ENCODE peak calls at places on chromosomes 1 and 21, in six cellular contexts. One of them, this sample, is unnamed.

GRCh38 chr1:207811319-207811718 is 59.5 kb downstream of the CD46 start:
- DNase-seq in HL-60: no peak
- DNase-seq in heart right ventricle: no peak
- DNase-seq in foreskin fibroblast: no peak
- DNase-seq in B cell: no peak
- DNase-seq in stomach: no peak
- DNase-seq in this sample: peak

GRCh38 chr21:37071561-37072238 is 1.2 kb downstream of the PIGP start:
- DNase-seq in HL-60: no peak
- DNase-seq in foreskin fibroblast: peak
- DNase-seq in stomach: peak
- DNase-seq in heart right ventricle: peak
- DNase-seq in B cell: peak
- DNase-seq in this sample: no peak

GRCh38 chr21:41283211-41283818 is 33.3 kb upstream of the FAM3B start:
- DNase-seq in HL-60: peak
- DNase-seq in foreskin fibroblast: peak
- DNase-seq in heart right ventricle: no peak
- DNase-seq in stomach: peak
- DNase-seq in B cell: peak
- DNase-seq in this sample: no peak

GRCh38 chr1:201264072-201264471 is 19.2 kb upstream of the PKP1 start:
- DNase-seq in foreskin fibroblast: no peak
- DNase-seq in HL-60: no peak
- DNase-seq in B cell: no peak
- DNase-seq in heart right ventricle: no peak
- DNase-seq in stomach: peak
- DNase-seq in this sample: peak

GRCh38 chr1:154220970-154221814 is 437 bp downstream of the UBAP2L start:
- DNase-seq in foreskin fibroblast: peak
- DNase-seq in stomach: peak
- DNase-seq in HL-60: peak
- DNase-seq in heart right ventricle: peak
- DNase-seq in B cell: peak
- DNase-seq in this sample: peak

GRCh38 chr1:168531605-168532345 is 12.0 kb downstream of the XCL2 start:
- DNase-seq in foreskin fibroblast: no peak
- DNase-seq in B cell: no peak
- DNase-seq in stomach: no peak
- DNase-seq in heart right ventricle: no peak
- DNase-seq in HL-60: no peak
- DNase-seq in this sample: no peak

GRCh38 chr1:100972185-100972584 is 53.4 kb downstream of the DPH5 start:
- DNase-seq in B cell: no peak
- DNase-seq in heart right ventricle: no peak
- DNase-seq in stomach: no peak
- DNase-seq in foreskin fibroblast: no peak
- DNase-seq in HL-60: no peak
- DNase-seq in this sample: no peak

GRCh38 chr1:162388615-162389014 is 7.1 kb downstream of the C1orf226 start:
- DNase-seq in B cell: no peak
- DNase-seq in foreskin fibroblast: peak
- DNase-seq in stomach: no peak
- DNase-seq in HL-60: no peak
- DNase-seq in heart right ventricle: no peak
- DNase-seq in this sample: peak

GRCh38 chr1:201904579-201904978 is 15.9 kb downstream of the SHISA4 start:
- DNase-seq in HL-60: no peak
- DNase-seq in stomach: no peak
- DNase-seq in heart right ventricle: no peak
- DNase-seq in foreskin fibroblast: peak
- DNase-seq in B cell: no peak
- DNase-seq in this sample: no peak

GRCh38 chr1:210412240-210412639 is 83.5 kb downstream of the HHAT start:
- DNase-seq in foreskin fibroblast: no peak
- DNase-seq in stomach: no peak
- DNase-seq in HL-60: no peak
- DNase-seq in heart right ventricle: no peak
- DNase-seq in B cell: no peak
- DNase-seq in this sample: no peak

GRCh38 chr21:25561668-25562641 is 45.3 kb downstream of the MRPL39 start:
- DNase-seq in foreskin fibroblast: peak
- DNase-seq in heart right ventricle: peak
- DNase-seq in B cell: peak
- DNase-seq in HL-60: peak
- DNase-seq in stomach: peak
- DNase-seq in this sample: peak

GRCh38 chr1:207172321-207172720 is 68.3 kb downstream of the C4BPA start:
- DNase-seq in foreskin fibroblast: no peak
- DNase-seq in B cell: no peak
- DNase-seq in HL-60: no peak
- DNase-seq in heart right ventricle: no peak
- DNase-seq in stomach: no peak
- DNase-seq in this sample: no peak

GRCh38 chr1:219784660-219785391 is 143.5 kb downstream of the SLC30A10 start:
- DNase-seq in HL-60: no peak
- DNase-seq in stomach: no peak
- DNase-seq in B cell: no peak
- DNase-seq in foreskin fibroblast: peak
- DNase-seq in heart right ventricle: no peak
- DNase-seq in this sample: no peak

GRCh38 chr21:31730687-31731111 is 1.2 kb downstream of the SCAF4 start:
- DNase-seq in stomach: no peak
- DNase-seq in heart right ventricle: no peak
- DNase-seq in foreskin fibroblast: no peak
- DNase-seq in B cell: no peak
- DNase-seq in HL-60: peak
- DNase-seq in this sample: no peak

GRCh38 chr21:33029512-33029921 is 3.8 kb downstream of the OLIG2 start:
- DNase-seq in HL-60: no peak
- DNase-seq in B cell: no peak
- DNase-seq in stomach: no peak
- DNase-seq in foreskin fibroblast: no peak
- DNase-seq in heart right ventricle: no peak
- DNase-seq in this sample: no peak

GRCh38 chr1:92356956-92357355 is 58.1 kb downstream of the RPAP2 start:
- DNase-seq in HL-60: peak
- DNase-seq in heart right ventricle: no peak
- DNase-seq in B cell: no peak
- DNase-seq in stomach: no peak
- DNase-seq in foreskin fibroblast: peak
- DNase-seq in this sample: no peak

GRCh38 chr1:205444931-205445652 is 10.8 kb downstream of the BLACAT1 start:
- DNase-seq in foreskin fibroblast: no peak
- DNase-seq in stomach: peak
- DNase-seq in B cell: no peak
- DNase-seq in heart right ventricle: peak
- DNase-seq in HL-60: no peak
- DNase-seq in this sample: no peak

GRCh38 chr1:239987103-239987745 is 104.5 kb upstream of the FMN2 start:
- DNase-seq in B cell: no peak
- DNase-seq in HL-60: peak
- DNase-seq in foreskin fibroblast: peak
- DNase-seq in heart right ventricle: no peak
- DNase-seq in stomach: peak
- DNase-seq in this sample: no peak

GRCh38 chr1:68916227-68916853 is 419.5 kb upstream of the DEPDC1 start:
- DNase-seq in heart right ventricle: no peak
- DNase-seq in foreskin fibroblast: peak
- DNase-seq in stomach: peak
- DNase-seq in HL-60: no peak
- DNase-seq in B cell: no peak
- DNase-seq in this sample: no peak

GRCh38 chr1:88998716-88999115 is 6.3 kb upstream of the KYAT3 start:
- DNase-seq in HL-60: peak
- DNase-seq in foreskin fibroblast: peak
- DNase-seq in heart right ventricle: no peak
- DNase-seq in B cell: peak
- DNase-seq in stomach: no peak
- DNase-seq in this sample: no peak

GRCh38 chr1:42941640-42942330 is 16.9 kb downstream of the SLC2A1 start:
- DNase-seq in heart right ventricle: peak
- DNase-seq in HL-60: no peak
- DNase-seq in foreskin fibroblast: peak
- DNase-seq in B cell: no peak
- DNase-seq in stomach: peak
- DNase-seq in this sample: peak

GRCh38 chr1:118911571-118911970 is 76.6 kb downstream of the TBX15 start:
- DNase-seq in foreskin fibroblast: no peak
- DNase-seq in stomach: no peak
- DNase-seq in B cell: no peak
- DNase-seq in HL-60: no peak
- DNase-seq in heart right ventricle: no peak
- DNase-seq in this sample: no peak

GRCh38 chr1:153233448-153233847 is 16.1 kb downstream of the PRR9 start:
- DNase-seq in B cell: no peak
- DNase-seq in foreskin fibroblast: no peak
- DNase-seq in stomach: no peak
- DNase-seq in heart right ventricle: no peak
- DNase-seq in HL-60: peak
- DNase-seq in this sample: no peak

GRCh38 chr21:45539046-45539795 is 3.0 kb downstream of the SLC19A1 start:
- DNase-seq in stomach: peak
- DNase-seq in heart right ventricle: no peak
- DNase-seq in foreskin fibroblast: no peak
- DNase-seq in B cell: no peak
- DNase-seq in HL-60: no peak
- DNase-seq in this sample: peak

GRCh38 chr1:154431586-154432373 is 26.6 kb downstream of the IL6R start:
- DNase-seq in B cell: no peak
- DNase-seq in stomach: no peak
- DNase-seq in heart right ventricle: no peak
- DNase-seq in HL-60: no peak
- DNase-seq in foreskin fibroblast: peak
- DNase-seq in this sample: no peak

GRCh38 chr1:166852918-166853317 is 13.6 kb downstream of the POGK start:
- DNase-seq in stomach: no peak
- DNase-seq in foreskin fibroblast: no peak
- DNase-seq in heart right ventricle: no peak
- DNase-seq in HL-60: no peak
- DNase-seq in B cell: no peak
- DNase-seq in this sample: no peak

DNA sequence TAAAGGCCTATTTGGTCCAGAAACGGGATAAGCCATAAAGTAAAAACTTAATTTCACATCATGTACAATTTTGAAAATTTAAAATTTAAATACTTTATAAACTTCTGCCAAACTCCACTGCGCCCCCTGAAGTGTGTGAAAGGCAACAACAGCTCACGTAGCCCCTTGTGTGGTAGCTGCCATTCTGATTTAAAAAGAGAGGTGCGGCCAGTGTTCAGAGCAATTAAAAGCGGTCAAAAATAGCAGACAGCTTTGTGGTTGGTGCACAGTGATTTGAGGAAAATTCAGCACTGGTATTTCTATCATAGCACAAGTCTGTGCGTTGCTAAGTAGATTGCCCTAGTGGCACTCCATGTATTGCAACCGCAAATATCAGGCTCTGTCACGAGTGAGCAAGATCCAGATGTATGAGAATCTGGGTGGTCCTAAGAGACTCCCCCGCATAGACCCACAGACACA is 122.5 kb downstream of the ATG4C start:
- DNase-seq in HL-60: peak
- DNase-seq in foreskin fibroblast: peak
- DNase-seq in B cell: peak
- DNase-seq in stomach: no peak
- DNase-seq in heart right ventricle: no peak
- DNase-seq in this sample: no peak
- TF ChIP-seq CTCF in HL-60: no peak
- TF ChIP-seq CTCF in foreskin fibroblast: peak
- TF ChIP-seq CTCF in B cell: peak
- TF ChIP-seq CTCF in stomach: no peak
- TF ChIP-seq CTCF in heart right ventricle: no peak
- TF ChIP-seq CTCF in this sample: peak

GRCh38 chr1:158794247-158794646 is 13.2 kb upstream of the OR6N2 start:
- DNase-seq in foreskin fibroblast: no peak
- DNase-seq in HL-60: no peak
- DNase-seq in heart right ventricle: no peak
- DNase-seq in stomach: no peak
- DNase-seq in B cell: no peak
- DNase-seq in this sample: no peak

GRCh38 chr1:158793604-158794003 is 12.6 kb upstream of the OR6N2 start:
- DNase-seq in foreskin fibroblast: no peak
- DNase-seq in B cell: peak
- DNase-seq in stomach: no peak
- DNase-seq in heart right ventricle: no peak
- DNase-seq in HL-60: peak
- DNase-seq in this sample: no peak

GRCh38 chr1:158799689-158800088 is 18.7 kb upstream of the OR6N2 start:
- DNase-seq in HL-60: no peak
- DNase-seq in B cell: no peak
- DNase-seq in heart right ventricle: no peak
- DNase-seq in foreskin fibroblast: no peak
- DNase-seq in stomach: no peak
- DNase-seq in this sample: no peak

GRCh38 chr1:158803681-158804080 is 22.7 kb upstream of the OR6N2 start:
- DNase-seq in B cell: no peak
- DNase-seq in foreskin fibroblast: no peak
- DNase-seq in heart right ventricle: no peak
- DNase-seq in HL-60: no peak
- DNase-seq in stomach: no peak
- DNase-seq in this sample: no peak

GRCh38 chr1:158798531-158798930 is 17.5 kb upstream of the OR6N2 start:
- DNase-seq in foreskin fibroblast: peak
- DNase-seq in heart right ventricle: no peak
- DNase-seq in stomach: no peak
- DNase-seq in HL-60: no peak
- DNase-seq in B cell: no peak
- DNase-seq in this sample: no peak
- TF ChIP-seq CTCF in foreskin fibroblast: no peak
- TF ChIP-seq CTCF in heart right ventricle: no peak
- TF ChIP-seq CTCF in stomach: no peak
- TF ChIP-seq CTCF in HL-60: no peak
- TF ChIP-seq CTCF in B cell: peak
- TF ChIP-seq CTCF in this sample: no peak

GRCh38 chr1:15038232-15039016 is 115.1 kb upstream of the TMEM51 start:
- DNase-seq in stomach: no peak
- DNase-seq in B cell: no peak
- DNase-seq in HL-60: peak
- DNase-seq in foreskin fibroblast: peak
- DNase-seq in heart right ventricle: no peak
- DNase-seq in this sample: no peak
- TF ChIP-seq CTCF in stomach: no peak
- TF ChIP-seq CTCF in B cell: no peak
- TF ChIP-seq CTCF in HL-60: peak
- TF ChIP-seq CTCF in foreskin fibroblast: peak
- TF ChIP-seq CTCF in heart right ventricle: no peak
- TF ChIP-seq CTCF in this sample: peak

GRCh38 chr1:110319332-110320167 is 19.6 kb upstream of the RBM15 start:
- DNase-seq in heart right ventricle: no peak
- DNase-seq in foreskin fibroblast: no peak
- DNase-seq in stomach: no peak
- DNase-seq in HL-60: peak
- DNase-seq in B cell: no peak
- DNase-seq in this sample: peak
- TF ChIP-seq CTCF in heart right ventricle: no peak
- TF ChIP-seq CTCF in foreskin fibroblast: no peak
- TF ChIP-seq CTCF in stomach: no peak
- TF ChIP-seq CTCF in HL-60: no peak
- TF ChIP-seq CTCF in B cell: no peak
- TF ChIP-seq CTCF in this sample: no peak